ENCODE peak calls at places on chromosomes 3 and 15, in six cellular contexts. L, P, U, E, H and C are unnamed samples.

GRCh38 chr3:127580327-127581060 is 10.0 kb downstream of the TPRA1 start:
- DNase-seq in L (no peak), E (no peak), U (no peak), H (no peak), P (no peak), C (no peak)

GRCh38 chr3:115692887-115693524 is 69.7 kb downstream of the GAP43 start:
- DNase-seq in L (peak), H (peak), P (peak), E (peak), U (peak), C (peak)

GRCh38 chr3:50372349-50372748 is 13.0 kb upstream of the TMEM115 start:
- DNase-seq in U (no peak), H (no peak), P (no peak), L (no peak), E (no peak), C (no peak)

GRCh38 chr3:3800076-3800448 is 831 bp downstream of the LRRN1 start:
- DNase-seq in U (no peak), L (peak), P (peak), E (no peak), H (no peak), C (no peak)

GRCh38 chr3:43062556-43063040 is 43.3 kb downstream of the POMGNT2 start:
- DNase-seq in P (no peak), L (no peak), U (no peak), E (no peak), H (no peak), C (no peak)

GRCh38 chr3:190172751-190173150 is 52.1 kb upstream of the P3H2 start:
- DNase-seq in L (no peak), E (no peak), H (no peak), P (no peak), U (no peak), C (no peak)

GRCh38 chr3:20099020-20099539 is 58.8 kb downstream of the KAT2B start:
- DNase-seq in P (no peak), H (no peak), E (no peak), L (no peak), U (no peak), C (no peak)

GRCh38 chr3:177977381-177978158 is 558.7 kb upstream of the KCNMB2 start:
- DNase-seq in L (no peak), U (no peak), E (no peak), P (no peak), H (peak), C (no peak)

GRCh38 chr15:77895742-77896141 is 181.8 kb downstream of the TBC1D2B start:
- DNase-seq in P (no peak), E (no peak), H (no peak), L (no peak), U (no peak), C (no peak)

GRCh38 chr15:67422296-67422695 is 98.6 kb upstream of the C15orf61 start:
- DNase-seq in P (no peak), H (no peak), E (no peak), U (no peak), L (no peak), C (no peak)

GRCh38 chr15:81146454-81146853 is 12.4 kb downstream of the CFAP161 start:
- DNase-seq in H (no peak), U (no peak), E (no peak), L (no peak), P (no peak), C (no peak)

GRCh38 chr15:100686725-100687488 is 84.5 kb downstream of the ASB7 start:
- DNase-seq in L (no peak), U (no peak), H (no peak), P (no peak), E (no peak), C (no peak)

GRCh38 chr3:10495614-10496013 is 9.8 kb downstream of the ATP2B2 start:
- DNase-seq in U (no peak), H (no peak), E (no peak), P (no peak), L (no peak), C (no peak)

GRCh38 chr15:25250011-25250596 is 188.7 kb downstream of the UBE3A start:
- DNase-seq in H (no peak), P (no peak), E (no peak), L (no peak), U (no peak), C (no peak)

GRCh38 chr15:60384052-60384451 is 13.7 kb downstream of the ANXA2 start:
- DNase-seq in U (no peak), P (no peak), L (no peak), E (no peak), H (no peak), C (no peak)

GRCh38 chr3:50172615-50173220 is 17.6 kb downstream of the SEMA3F start:
- DNase-seq in U (no peak), H (no peak), L (no peak), E (no peak), P (no peak), C (no peak)

GRCh38 chr3:159762238-159762637 is 226.4 kb upstream of the IL12A start:
- DNase-seq in U (peak), L (no peak), H (peak), E (no peak), P (no peak), C (peak)

GRCh38 chr3:128491900-128492352 is 1.1 kb downstream of the GATA2 start:
- DNase-seq in E (no peak), L (peak), P (no peak), H (no peak), U (no peak), C (no peak)

GRCh38 chr15:64844576-64845140 is 2.9 kb downstream of the PLEKHO2 start:
- DNase-seq in L (no peak), H (no peak), U (no peak), P (no peak), E (no peak), C (no peak)

GRCh38 chr15:69593981-69594966 is 141.7 kb downstream of the RPLP1 start:
- DNase-seq in P (no peak), L (no peak), U (no peak), E (no peak), H (peak), C (no peak)

GRCh38 chr15:60324706-60325438 is 72.9 kb downstream of the ANXA2 start:
- DNase-seq in U (no peak), P (no peak), H (no peak), L (no peak), E (no peak), C (no peak)

GRCh38 chr3:187025254-187025655 is 94.9 kb downstream of the ST6GAL1 start:
- DNase-seq in L (peak), E (peak), U (no peak), P (no peak), H (no peak), C (no peak)

GRCh38 chr15:71275098-71275497 is 159.8 kb downstream of the THSD4 start:
- DNase-seq in U (peak), E (no peak), L (no peak), P (no peak), H (peak), C (peak)

GRCh38 chr3:24264748-24265158 is 229.9 kb downstream of the THRB start:
- DNase-seq in E (no peak), H (peak), P (no peak), U (no peak), L (no peak), C (no peak)

GRCh38 chr15:95590533-95591044 is 739.9 kb upstream of the NR2F2 start:
- DNase-seq in L (no peak), H (no peak), U (no peak), P (no peak), E (no peak), C (no peak)

GRCh38 chr15:48936666-48937065 is 27.1 kb downstream of the SHC4 start:
- DNase-seq in U (peak), L (no peak), P (no peak), E (no peak), H (no peak), C (no peak)

GRCh38 chr3:71723452-71724170 is 1.6 kb downstream of the EIF4E3 start:
- DNase-seq in H (no peak), U (no peak), P (no peak), E (peak), L (peak), C (no peak)

GRCh38 chr15:65921780-65922179 is 52.5 kb downstream of the RAB11A start:
- DNase-seq in H (no peak), U (no peak), P (no peak), E (no peak), L (no peak), C (no peak)